ENCODE peak calls at places on chromosomes 13 and 19, in eight cellular contexts. W is tibial artery; H is uterus; Z is right lobe of liver; J is naive thymus-derived CD4-positive, alpha-beta T cell; U is heart right ventricle; L is upper lobe of right lung; G is fibroblast of lung. D is an unnamed sample.

GRCh38 chr13:106232680-106233079 is 302.8 kb downstream of the EFNB2 start:
- DNase-seq in W (no peak), H (no peak), Z (no peak), J (no peak), U (no peak), L (no peak), G (no peak), D (no peak)

GRCh38 chr19:16067205-16067938 is 8.9 kb upstream of the TPM4 start:
- DNase-seq in W (peak; percentile 96), H (peak; percentile 88), Z (no peak), J (no peak), U (peak; percentile 42), L (peak; percentile 88), G (peak; percentile 94), D (no peak)

GRCh38 chr19:15977193-15977592 is 28.4 kb downstream of the OR10H4 start:
- DNase-seq in W (no peak), H (no peak), Z (no peak), J (no peak), U (no peak), L (no peak), G (no peak), D (no peak)

GRCh38 chr19:47302249-47302648 is 7.4 kb upstream of the C5AR1 start:
- DNase-seq in W (no peak), H (no peak), Z (no peak), J (no peak), U (no peak), L (no peak), G (no peak), D (no peak)

GRCh38 chr19:19342086-19343015 is 21.7 kb downstream of the MAU2 start:
- DNase-seq in W (no peak), H (peak; percentile 48), Z (peak; percentile 74), J (no peak), U (peak; percentile 50), L (peak; percentile 84), G (peak; percentile 41), D (no peak)

GRCh38 chr19:41575998-41576397 is at the start of gene CEACAM21:
- DNase-seq in W (no peak), H (no peak), Z (peak; percentile 65), J (peak; percentile 49), U (peak; percentile 53), L (peak; percentile 77), G (no peak), D (peak; percentile 89)

GRCh38 chr19:58529405-58529804 is 9.8 kb upstream of the ZBTB45 start:
- DNase-seq in W (no peak), H (no peak), Z (no peak), J (no peak), U (no peak), L (no peak), G (no peak), D (no peak)

GRCh38 chr13:114077938-114078335 is 54.5 kb downstream of the RASA3 start:
- DNase-seq in W (peak; percentile 53), H (peak; percentile 59), Z (peak; percentile 36), J (no peak), U (no peak), L (peak; percentile 28), G (peak; percentile 83), D (no peak)

GRCh38 chr13:20843177-20843576 is 59.4 kb downstream of the XPO4 start:
- DNase-seq in W (no peak), H (no peak), Z (no peak), J (no peak), U (peak; percentile 74), L (no peak), G (peak; percentile 57), D (no peak)

GRCh38 chr13:47555235-47555634 is 445.8 kb downstream of the SUCLA2 start:
- DNase-seq in W (no peak), H (no peak), Z (no peak), J (no peak), U (no peak), L (no peak), G (peak; percentile 41), D (no peak)

GRCh38 chr19:17953869-17954268 is 13.0 kb upstream of the KCNN1 start:
- DNase-seq in W (no peak), H (no peak), Z (no peak), J (no peak), U (no peak), L (no peak), G (no peak), D (no peak)

GRCh38 chr13:37106642-37107041 is 1.2 kb upstream of the CSNK1A1L start:
- DNase-seq in W (no peak), H (no peak), Z (no peak), J (no peak), U (no peak), L (no peak), G (no peak), D (no peak)

GRCh38 chr13:67043901-67044300 is 186.2 kb downstream of the PCDH9 start:
- DNase-seq in W (no peak), H (no peak), Z (no peak), J (no peak), U (peak; percentile 14), L (no peak), G (peak; percentile 91), D (no peak)

GRCh38 chr13:49776871-49777270 is 15.6 kb downstream of the KPNA3 start:
- DNase-seq in W (no peak), H (no peak), Z (no peak), J (no peak), U (no peak), L (no peak), G (peak; percentile 50), D (no peak)

GRCh38 chr13:77331421-77331820 is 4.5 kb upstream of the MYCBP2 start:
- DNase-seq in W (no peak), H (no peak), Z (no peak), J (no peak), U (no peak), L (no peak), G (no peak), D (no peak)

GRCh38 chr19:43489979-43490599 is 14.5 kb downstream of the PHLDB3 start:
- DNase-seq in W (no peak), H (no peak), Z (no peak), J (no peak), U (no peak), L (no peak), G (no peak), D (no peak)

GRCh38 chr19:41927810-41928192 is 448 bp downstream of the ERFL start:
- DNase-seq in W (no peak), H (no peak), Z (no peak), J (no peak), U (no peak), L (no peak), G (no peak), D (no peak)

GRCh38 chr19:28437390-28438346 is 775.3 kb downstream of the UQCRFS1 start:
- DNase-seq in W (no peak), H (no peak), Z (no peak), J (no peak), U (no peak), L (no peak), G (no peak), D (no peak)

GRCh38 chr13:97540696-97541095 is 106.7 kb downstream of the RAP2A start:
- DNase-seq in W (no peak), H (no peak), Z (no peak), J (no peak), U (no peak), L (no peak), G (no peak), D (no peak)

GRCh38 chr13:113137656-113138292 is 15.2 kb downstream of the F10 start:
- DNase-seq in W (no peak), H (no peak), Z (no peak), J (no peak), U (no peak), L (no peak), G (no peak), D (no peak)

GRCh38 chr13:110273254-110273653 is 33.7 kb downstream of the COL4A1 start:
- DNase-seq in W (no peak), H (no peak), Z (no peak), J (no peak), U (no peak), L (no peak), G (no peak), D (no peak)

GRCh38 chr19:19385900-19386339 is 19.6 kb upstream of the GATAD2A start:
- DNase-seq in W (no peak), H (no peak), Z (no peak), J (no peak), U (peak; percentile 31), L (no peak), G (peak; percentile 42), D (peak; percentile 72)

GRCh38 chr13:37753776-37754175 is 115.8 kb downstream of the TRPC4 start:
- DNase-seq in W (no peak), H (no peak), Z (no peak), J (no peak), U (no peak), L (no peak), G (no peak), D (no peak)

GRCh38 chr13:44471686-44472085 is 98.1 kb downstream of the SERP2 start:
- DNase-seq in W (no peak), H (no peak), Z (no peak), J (no peak), U (no peak), L (no peak), G (peak; percentile 72), D (no peak)

GRCh38 chr13:44470623-44471562 is 97.3 kb downstream of the SERP2 start:
- DNase-seq in W (no peak), H (no peak), Z (no peak), J (peak; percentile 29), U (no peak), L (no peak), G (peak; percentile 27), D (peak; percentile 24)

GRCh38 chr13:44474122-44474910 is 100.7 kb downstream of the SERP2 start:
- DNase-seq in W (no peak), H (no peak), Z (no peak), J (no peak), U (no peak), L (no peak), G (peak; percentile 29), D (no peak)
- H3K27ac ChIP-seq in W (peak overlapping the region; percentile 55), H (peak overlapping the region; percentile 34), Z (no peak overlapping the region), J (no peak overlapping the region), U (no peak overlapping the region), L (peak overlapping the region; percentile 49), G (no peak overlapping the region), D (no peak overlapping the region)

GRCh38 chr13:25372275-25373081 is 704 bp downstream of the ATP8A2 start:
- DNase-seq in W (no peak), H (no peak), Z (no peak), J (no peak), U (no peak), L (no peak), G (no peak), D (no peak)
- H3K4me3 ChIP-seq in W (peak overlapping the region; percentile 13), H (no peak overlapping the region), Z (peak overlapping the region; percentile 13), J (no peak overlapping the region), U (peak overlapping the region; percentile 30), L (peak overlapping the region; percentile 14), G (no peak overlapping the region), D (no peak overlapping the region)

GRCh38 chr19:12945479-12946091 is at the start of gene RAD23A:
- DNase-seq in W (peak; percentile 98), H (peak; percentile 98), Z (peak; percentile 98), J (peak; percentile 97), U (peak; percentile 96), L (peak; percentile 99), G (peak; percentile 96), D (peak; percentile 98)
- H3K36me3 ChIP-seq in W (peaks cover 67% of the 10 kb centered on the region), H (no peaks in the 10 kb centered on the region), Z (peaks cover under 1% of the 10 kb centered on the region), J (peaks cover 37% of the 10 kb centered on the region), U (peaks cover 81% of the 10 kb centered on the region), L (peaks cover 75% of the 10 kb centered on the region), G (peaks cover 48% of the 10 kb centered on the region), D (peaks cover 66% of the 10 kb centered on the region)

DNA sequence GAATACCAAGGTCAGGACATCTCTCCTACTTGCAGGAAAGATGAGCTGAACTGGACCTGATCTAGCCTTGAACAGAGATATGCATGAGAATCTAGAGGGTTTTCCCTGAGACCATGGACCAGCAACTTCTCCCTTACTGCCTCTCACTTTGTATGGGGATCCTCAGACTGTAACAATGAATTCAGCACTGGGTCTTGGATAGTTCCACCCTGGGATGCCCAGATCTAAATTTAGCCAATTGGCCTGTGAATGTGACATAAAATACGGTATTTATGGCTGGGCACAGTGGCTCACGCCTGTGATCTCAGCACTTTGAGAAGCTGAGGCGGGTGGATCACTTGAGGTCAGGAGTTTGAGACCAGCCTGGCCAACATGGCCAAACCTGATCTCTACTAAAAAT is 15.3 kb upstream of the LILRA2 start:
- DNase-seq in W (no peak), H (no peak), Z (no peak), J (no peak), U (no peak), L (no peak), G (no peak), D (no peak)
- H3K27ac ChIP-seq in W (no peak overlapping the region), H (no peak overlapping the region), Z (no peak overlapping the region), J (no peak overlapping the region), U (no peak overlapping the region), L (no peak overlapping the region), G (no peak overlapping the region), D (no peak overlapping the region)